ENCODE peak calls at places on chromosomes 16 and 17, in four cellular contexts. B is psoas muscle, E is testis, I is kidney. J is an unnamed sample. For H3K4me1, the result is how much of the 10 kb centered on the place peaks cover.

GRCh38 chr17:74160656-74161500 is 42.6 kb upstream of the RPL38 start:
- DNase-seq in I (no peak), E (no peak), B (no peak), J (no peak)

GRCh38 chr16:89999831-90000574 is 19.3 kb downstream of the DBNDD1 start:
- DNase-seq in E (no peak), B (peak), I (no peak), J (no peak)

GRCh38 chr16:67562526-67562917 is at the start of gene CTCF:
- DNase-seq in B (peak), I (peak), E (peak), J (peak)

GRCh38 chr16:70700101-70701020 is 14.5 kb upstream of the MTSS2 start:
- DNase-seq in I (no peak), E (no peak), B (peak), J (peak)

GRCh38 chr17:69503711-69504110 is 89.2 kb downstream of the MAP2K6 start:
- DNase-seq in B (no peak), I (no peak), E (no peak), J (no peak)

GRCh38 chr17:64216385-64217248 is 46.4 kb downstream of the TEX2 start:
- DNase-seq in B (peak), E (peak), I (no peak), J (peak)

GRCh38 chr17:57609125-57609877 is 135.8 kb downstream of the CCDC182 start:
- DNase-seq in I (no peak), B (no peak), E (peak), J (peak)

GRCh38 chr17:29079887-29080286 is 36.9 kb downstream of the PIPOX start:
- DNase-seq in I (no peak), E (no peak), B (no peak), J (no peak)

GRCh38 chr16:55478827-55479559 is at the start of gene MMP2:
- DNase-seq in I (peak), B (peak), E (peak), J (peak)

GRCh38 chr16:66188786-66189725 is 177.4 kb upstream of the CDH5 start:
- DNase-seq in I (peak), B (no peak), E (peak), J (no peak)

GRCh38 chr17:17372856-17373520 is 69.8 kb downstream of the NT5M start:
- DNase-seq in I (no peak), E (no peak), B (no peak), J (no peak)

GRCh38 chr16:52499061-52499460 is 47.9 kb downstream of the TOX3 start:
- DNase-seq in B (no peak), E (no peak), I (no peak), J (no peak)
- H3K4me1 ChIP-seq in B (under half), E (under half), I (under half), J (under half)

DNA sequence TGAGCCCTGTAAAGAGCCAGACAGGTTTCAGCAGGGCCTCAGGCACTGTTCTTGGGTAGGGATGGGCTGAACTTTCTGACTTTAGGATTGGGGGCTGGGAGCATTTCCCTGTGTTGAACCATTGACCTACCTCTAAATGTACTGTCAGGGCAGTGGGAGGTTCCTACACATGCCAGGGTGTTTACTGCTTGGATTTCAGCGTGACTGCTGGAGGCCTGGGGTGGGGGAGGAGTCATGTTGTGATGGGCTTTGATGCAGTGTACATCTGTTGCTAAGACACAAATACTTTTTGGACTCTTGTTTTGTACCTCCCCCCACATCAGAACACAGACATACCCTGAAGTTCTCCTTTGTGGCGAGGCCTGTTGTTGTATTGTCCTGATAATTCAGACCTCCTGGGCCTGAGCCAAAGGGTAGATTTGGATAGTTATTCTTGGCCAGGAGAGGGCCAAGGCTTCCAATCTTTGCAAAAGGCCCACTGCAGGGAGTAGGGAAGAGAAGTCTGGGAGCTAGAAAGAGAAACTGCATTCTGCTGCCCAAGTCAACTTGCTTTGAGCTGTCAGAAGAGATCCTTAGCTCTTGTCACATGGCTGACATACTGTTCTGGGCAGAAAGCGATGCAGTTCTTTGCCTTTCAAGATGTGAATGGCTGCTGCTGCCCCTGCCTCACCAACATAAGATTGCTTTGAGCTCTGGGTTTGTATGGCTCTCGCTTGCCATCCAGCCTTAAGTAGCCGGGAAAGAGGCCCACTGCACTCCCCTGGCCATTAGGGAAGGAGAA is 3.7 kb downstream of the NFE2L1 start:
- DNase-seq in B (peak), E (peak), I (no peak), J (peak)
- H3K4me1 ChIP-seq in B (half or more), E (half or more), I (half or more), J (half or more)

DNA sequence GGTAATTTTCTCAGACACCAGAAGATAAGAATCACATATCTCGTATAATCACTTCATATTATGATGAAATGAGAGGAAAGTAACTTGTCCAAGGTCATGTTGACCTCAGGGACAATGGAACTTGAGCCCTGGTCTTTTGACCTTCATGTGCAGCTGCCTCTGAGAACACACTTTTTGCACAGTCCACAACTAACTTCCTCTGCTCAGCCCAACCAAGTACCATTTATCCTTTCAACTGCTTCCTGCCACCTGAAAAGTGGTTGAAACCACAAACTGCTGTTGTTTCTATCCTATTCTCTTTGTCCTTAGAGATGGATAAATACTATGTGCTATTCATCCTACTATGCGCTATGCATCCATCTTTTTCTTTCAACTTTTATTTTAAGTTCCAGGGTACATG is 2.3 kb upstream of the CCL1 start:
- DNase-seq in I (no peak), B (no peak), E (no peak), J (no peak)
- H3K4me1 ChIP-seq in I (under half), B (under half), E (under half), J (under half)

DNA sequence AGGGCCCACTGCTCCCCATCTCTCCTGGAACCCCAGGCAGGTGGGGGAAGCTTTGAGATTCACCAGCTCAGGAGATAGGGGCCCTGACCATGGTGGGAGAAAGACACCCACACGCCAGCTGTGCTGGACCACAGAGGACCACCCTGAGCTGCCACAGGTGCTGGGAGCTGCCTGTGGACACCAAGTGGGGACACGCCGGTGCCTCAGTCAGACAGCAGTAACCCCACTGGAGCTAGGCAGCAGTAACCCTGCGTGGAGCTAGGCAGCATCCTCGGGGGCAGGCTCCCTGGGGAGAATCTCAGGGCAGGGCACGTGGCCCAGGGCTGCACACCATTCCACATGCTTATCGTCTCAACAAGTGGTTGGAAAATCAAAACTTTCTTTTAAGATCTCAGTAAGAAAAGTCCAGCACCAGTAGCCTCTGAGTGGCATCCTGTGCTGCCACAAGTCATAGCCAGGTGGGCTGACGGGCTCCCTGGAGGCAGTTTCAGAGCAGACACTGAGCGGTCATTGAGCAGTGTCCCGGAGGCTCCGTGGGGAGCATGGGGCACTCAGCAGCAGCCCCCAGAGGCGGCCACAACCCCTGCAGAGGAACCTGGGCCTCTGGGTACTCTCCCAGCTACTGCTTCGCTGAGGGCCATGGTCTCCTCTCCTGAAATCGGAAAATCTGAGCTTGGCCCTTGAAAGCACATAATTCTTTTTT is 8.0 kb upstream of the HEXD start:
- DNase-seq in B (no peak), E (no peak), I (peak), J (no peak)
- H3K4me1 ChIP-seq in B (under half), E (under half), I (under half), J (under half)

DNA sequence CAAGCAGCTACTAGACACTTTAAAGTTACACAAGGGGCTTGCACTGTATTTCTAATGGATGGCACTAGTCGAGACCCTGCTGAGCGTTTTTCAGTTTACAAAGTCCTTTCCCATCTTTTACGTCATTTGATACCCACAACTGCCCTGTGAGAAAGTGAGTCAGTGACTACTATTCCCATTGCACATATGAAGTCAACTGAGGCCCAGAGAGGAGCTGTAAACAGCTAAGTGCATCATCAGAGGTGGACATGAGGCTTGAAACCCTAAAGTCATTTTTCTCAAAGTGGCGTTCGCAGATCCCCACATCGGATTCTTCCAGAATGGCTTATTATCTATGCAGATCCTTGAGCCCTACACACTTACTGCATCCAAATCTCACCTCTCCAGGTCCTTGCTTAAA is 50.6 kb downstream of the TEKT5 start:
- DNase-seq in B (no peak), I (no peak), E (no peak), J (no peak)
- H3K4me1 ChIP-seq in B (under half), I (under half), E (under half), J (under half)

GRCh38 chr17:82231312-82231561 is 2.4 kb downstream of the SLC16A3 start:
- DNase-seq in E (no peak), B (no peak), I (no peak), J (no peak)

GRCh38 chr17:82232876-82233785 is 4.3 kb downstream of the SLC16A3 start:
- DNase-seq in E (no peak), B (peak), I (peak), J (no peak)

GRCh38 chr17:82231562-82232321 is 2.9 kb downstream of the SLC16A3 start:
- DNase-seq in I (peak), B (peak), E (peak), J (peak)

GRCh38 chr17:82230627-82231311 is 1.9 kb downstream of the SLC16A3 start:
- DNase-seq in B (peak), I (peak), E (peak), J (peak)

GRCh38 chr17:82232322-82232785 is 3.5 kb downstream of the SLC16A3 start:
- DNase-seq in E (no peak), B (no peak), I (no peak), J (no peak)
- H3K4me1 ChIP-seq in E (half or more), B (half or more), I (under half), J (under half)

GRCh38 chr16:88479795-88480760 is 27.0 kb downstream of the ZFPM1 start:
- DNase-seq in I (no peak), B (no peak), E (peak), J (peak)
- H3K4me1 ChIP-seq in I (under half), B (under half), E (under half), J (half or more)

DNA sequence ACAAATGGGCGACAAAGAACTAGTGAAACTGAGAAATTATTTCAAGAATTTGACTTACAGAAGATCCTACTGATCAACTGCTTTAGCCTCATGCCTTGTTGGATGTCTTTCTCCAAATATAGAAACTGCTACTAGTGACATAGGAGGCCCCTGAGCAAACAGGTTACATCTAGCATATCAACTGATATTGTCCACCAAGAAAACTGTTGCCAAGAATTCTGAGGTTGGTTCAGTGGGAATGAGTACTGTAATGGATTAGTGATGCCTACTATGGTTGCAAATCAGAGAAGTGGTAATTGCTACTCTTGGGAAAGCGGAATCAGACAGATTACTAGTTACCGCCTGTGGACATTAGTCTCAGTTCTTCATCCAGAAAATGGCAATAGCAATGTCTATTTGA is 10.0 kb downstream of the CDC27 start:
- DNase-seq in B (no peak), E (no peak), I (no peak), J (no peak)
- H3K4me1 ChIP-seq in B (under half), E (under half), I (under half), J (under half)